ENCODE peak calls at places on chromosomes 1 and 21, in nine cellular contexts. One of them, this sample, is unnamed.

GRCh38 chr1:16167331-16168143 is 11.7 kb upstream of the EPHA2 start:
- DNase-seq in heart right ventricle: no peak
- DNase-seq in naive thymus-derived CD4-positive, alpha-beta T cell: peak; percentile 75
- DNase-seq in OCI-LY7: peak; percentile 73
- DNase-seq in HL-60: no peak
- DNase-seq in right cardiac atrium: peak; percentile 79
- DNase-seq in RWPE1: no peak
- DNase-seq in left ventricle myocardium inferior: no peak
- DNase-seq in mesendoderm: peak; percentile 99
- DNase-seq in this sample: no peak

GRCh38 chr1:21574464-21575151 is 65.4 kb downstream of the ALPL start:
- DNase-seq in OCI-LY7: no peak
- DNase-seq in right cardiac atrium: peak; percentile 91
- DNase-seq in HL-60: no peak
- DNase-seq in RWPE1: no peak
- DNase-seq in left ventricle myocardium inferior: peak; percentile 77
- DNase-seq in mesendoderm: peak; percentile 77
- DNase-seq in naive thymus-derived CD4-positive, alpha-beta T cell: no peak
- DNase-seq in heart right ventricle: peak; percentile 84
- DNase-seq in this sample: no peak

GRCh38 chr1:30451532-30452125 is 271.8 kb downstream of the MATN1 start:
- DNase-seq in HL-60: no peak
- DNase-seq in mesendoderm: no peak
- DNase-seq in RWPE1: no peak
- DNase-seq in naive thymus-derived CD4-positive, alpha-beta T cell: no peak
- DNase-seq in right cardiac atrium: no peak
- DNase-seq in OCI-LY7: no peak
- DNase-seq in left ventricle myocardium inferior: no peak
- DNase-seq in heart right ventricle: no peak
- DNase-seq in this sample: no peak

GRCh38 chr1:84350550-84350949 is 47.7 kb upstream of the DNASE2B start:
- DNase-seq in left ventricle myocardium inferior: no peak
- DNase-seq in RWPE1: no peak
- DNase-seq in heart right ventricle: no peak
- DNase-seq in right cardiac atrium: no peak
- DNase-seq in naive thymus-derived CD4-positive, alpha-beta T cell: no peak
- DNase-seq in OCI-LY7: no peak
- DNase-seq in HL-60: no peak
- DNase-seq in mesendoderm: no peak
- DNase-seq in this sample: no peak

GRCh38 chr1:62037274-62037673 is 157.4 kb upstream of the L1TD1 start:
- DNase-seq in RWPE1: no peak
- DNase-seq in mesendoderm: no peak
- DNase-seq in left ventricle myocardium inferior: no peak
- DNase-seq in HL-60: no peak
- DNase-seq in naive thymus-derived CD4-positive, alpha-beta T cell: no peak
- DNase-seq in heart right ventricle: no peak
- DNase-seq in OCI-LY7: no peak
- DNase-seq in right cardiac atrium: no peak
- DNase-seq in this sample: no peak

GRCh38 chr1:215114154-215114933 is 31.8 kb downstream of the KCNK2 start:
- DNase-seq in right cardiac atrium: no peak
- DNase-seq in HL-60: no peak
- DNase-seq in naive thymus-derived CD4-positive, alpha-beta T cell: no peak
- DNase-seq in heart right ventricle: no peak
- DNase-seq in left ventricle myocardium inferior: no peak
- DNase-seq in mesendoderm: no peak
- DNase-seq in RWPE1: peak; percentile 70
- DNase-seq in OCI-LY7: no peak
- DNase-seq in this sample: no peak

GRCh38 chr21:42672699-42673458 is 19.5 kb downstream of the PDE9A start:
- DNase-seq in left ventricle myocardium inferior: no peak
- DNase-seq in OCI-LY7: no peak
- DNase-seq in RWPE1: peak; percentile 74
- DNase-seq in naive thymus-derived CD4-positive, alpha-beta T cell: no peak
- DNase-seq in mesendoderm: peak; percentile 47
- DNase-seq in HL-60: no peak
- DNase-seq in heart right ventricle: no peak
- DNase-seq in right cardiac atrium: no peak
- DNase-seq in this sample: no peak

GRCh38 chr1:213683529-213683928 is 304.2 kb upstream of the PROX1 start:
- DNase-seq in OCI-LY7: no peak
- DNase-seq in RWPE1: no peak
- DNase-seq in left ventricle myocardium inferior: no peak
- DNase-seq in naive thymus-derived CD4-positive, alpha-beta T cell: no peak
- DNase-seq in HL-60: no peak
- DNase-seq in right cardiac atrium: no peak
- DNase-seq in mesendoderm: no peak
- DNase-seq in heart right ventricle: no peak
- DNase-seq in this sample: no peak

GRCh38 chr1:230099435-230099834 is 32.4 kb downstream of the GALNT2 start:
- DNase-seq in heart right ventricle: no peak
- DNase-seq in left ventricle myocardium inferior: no peak
- DNase-seq in mesendoderm: no peak
- DNase-seq in HL-60: no peak
- DNase-seq in right cardiac atrium: no peak
- DNase-seq in naive thymus-derived CD4-positive, alpha-beta T cell: no peak
- DNase-seq in OCI-LY7: no peak
- DNase-seq in RWPE1: no peak
- DNase-seq in this sample: no peak

GRCh38 chr1:242467556-242468145 is 56.8 kb downstream of the PLD5 start:
- DNase-seq in heart right ventricle: peak; percentile 48
- DNase-seq in mesendoderm: peak; percentile 71
- DNase-seq in naive thymus-derived CD4-positive, alpha-beta T cell: peak; percentile 2
- DNase-seq in RWPE1: peak; percentile 57
- DNase-seq in OCI-LY7: peak; percentile 30
- DNase-seq in left ventricle myocardium inferior: peak; percentile 21
- DNase-seq in right cardiac atrium: peak; percentile 70
- DNase-seq in HL-60: peak; percentile 8
- DNase-seq in this sample: peak; percentile 84

GRCh38 chr1:92721886-92722285 is 63.0 kb downstream of the EVI5 start:
- DNase-seq in naive thymus-derived CD4-positive, alpha-beta T cell: no peak
- DNase-seq in mesendoderm: no peak
- DNase-seq in right cardiac atrium: no peak
- DNase-seq in heart right ventricle: no peak
- DNase-seq in left ventricle myocardium inferior: no peak
- DNase-seq in HL-60: no peak
- DNase-seq in OCI-LY7: no peak
- DNase-seq in RWPE1: no peak
- DNase-seq in this sample: no peak

GRCh38 chr21:30340714-30341573 is 3.5 kb upstream of the KRTAP27-1 start:
- DNase-seq in OCI-LY7: peak; percentile 30
- DNase-seq in left ventricle myocardium inferior: no peak
- DNase-seq in mesendoderm: peak; percentile 59
- DNase-seq in naive thymus-derived CD4-positive, alpha-beta T cell: peak; percentile 5
- DNase-seq in HL-60: no peak
- DNase-seq in right cardiac atrium: peak; percentile 64
- DNase-seq in RWPE1: peak; percentile 56
- DNase-seq in heart right ventricle: peak; percentile 20
- DNase-seq in this sample: no peak

GRCh38 chr21:15815285-15815684 is 85.5 kb downstream of the USP25 start:
- DNase-seq in HL-60: no peak
- DNase-seq in OCI-LY7: no peak
- DNase-seq in naive thymus-derived CD4-positive, alpha-beta T cell: no peak
- DNase-seq in RWPE1: no peak
- DNase-seq in right cardiac atrium: no peak
- DNase-seq in left ventricle myocardium inferior: no peak
- DNase-seq in mesendoderm: peak; percentile 10
- DNase-seq in heart right ventricle: no peak
- DNase-seq in this sample: no peak

GRCh38 chr1:28775121-28775942 is 36.6 kb upstream of the OPRD1 start:
- DNase-seq in mesendoderm: peak; percentile 32
- DNase-seq in heart right ventricle: peak; percentile 77
- DNase-seq in RWPE1: peak; percentile 78
- DNase-seq in naive thymus-derived CD4-positive, alpha-beta T cell: peak; percentile 69
- DNase-seq in left ventricle myocardium inferior: peak; percentile 80
- DNase-seq in right cardiac atrium: peak; percentile 94
- DNase-seq in HL-60: peak; percentile 86
- DNase-seq in OCI-LY7: no peak
- DNase-seq in this sample: peak; percentile 56

GRCh38 chr1:229231754-229232119 is 39.2 kb upstream of the RAB4A start:
- DNase-seq in naive thymus-derived CD4-positive, alpha-beta T cell: no peak
- DNase-seq in HL-60: no peak
- DNase-seq in heart right ventricle: no peak
- DNase-seq in OCI-LY7: no peak
- DNase-seq in RWPE1: no peak
- DNase-seq in right cardiac atrium: peak; percentile 61
- DNase-seq in mesendoderm: no peak
- DNase-seq in left ventricle myocardium inferior: no peak
- DNase-seq in this sample: no peak

GRCh38 chr1:201332021-201332420 is 45.5 kb downstream of the TNNT2 start:
- DNase-seq in left ventricle myocardium inferior: no peak
- DNase-seq in HL-60: no peak
- DNase-seq in OCI-LY7: no peak
- DNase-seq in RWPE1: no peak
- DNase-seq in heart right ventricle: no peak
- DNase-seq in right cardiac atrium: no peak
- DNase-seq in naive thymus-derived CD4-positive, alpha-beta T cell: no peak
- DNase-seq in mesendoderm: no peak
- DNase-seq in this sample: no peak

GRCh38 chr1:232473319-232473718 is 156.6 kb downstream of the SIPA1L2 start:
- DNase-seq in RWPE1: no peak
- DNase-seq in left ventricle myocardium inferior: no peak
- DNase-seq in mesendoderm: peak; percentile 58
- DNase-seq in right cardiac atrium: peak; percentile 48
- DNase-seq in HL-60: no peak
- DNase-seq in naive thymus-derived CD4-positive, alpha-beta T cell: no peak
- DNase-seq in OCI-LY7: no peak
- DNase-seq in heart right ventricle: no peak
- DNase-seq in this sample: no peak
- H3K27ac ChIP-seq in RWPE1: no peak overlapping the region
- H3K27ac ChIP-seq in left ventricle myocardium inferior: no peak overlapping the region
- H3K27ac ChIP-seq in mesendoderm: no peak overlapping the region
- H3K27ac ChIP-seq in right cardiac atrium: peak overlapping the region; percentile 8
- H3K27ac ChIP-seq in HL-60: no peak overlapping the region
- H3K27ac ChIP-seq in naive thymus-derived CD4-positive, alpha-beta T cell: no peak overlapping the region
- H3K27ac ChIP-seq in OCI-LY7: no peak overlapping the region
- H3K27ac ChIP-seq in heart right ventricle: peak overlapping the region; percentile 22
- H3K27ac ChIP-seq in this sample: peak overlapping the region; percentile 37

DNA sequence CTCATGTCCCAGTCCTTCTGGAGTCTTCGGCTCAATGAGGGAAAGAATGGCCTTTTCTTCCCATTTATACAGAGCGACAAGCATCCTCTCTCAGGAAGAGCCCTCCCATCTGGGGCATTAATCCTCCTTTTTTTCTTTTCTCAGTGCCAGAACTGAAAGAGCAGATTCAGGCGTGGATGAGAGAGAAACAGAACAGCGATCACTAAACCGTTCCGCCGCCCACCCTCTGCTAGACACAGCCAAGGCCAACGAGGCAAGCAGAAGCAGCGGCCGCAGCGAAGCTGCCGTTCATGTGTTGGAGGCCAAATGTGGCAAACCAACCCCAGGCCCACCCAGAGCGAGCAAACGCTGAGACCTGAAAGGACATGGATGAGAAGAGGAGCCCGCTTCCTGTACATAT is 30.6 kb upstream of the KIF1B start:
- DNase-seq in left ventricle myocardium inferior: no peak
- DNase-seq in heart right ventricle: no peak
- DNase-seq in mesendoderm: no peak
- DNase-seq in RWPE1: no peak
- DNase-seq in HL-60: no peak
- DNase-seq in naive thymus-derived CD4-positive, alpha-beta T cell: no peak
- DNase-seq in right cardiac atrium: no peak
- DNase-seq in OCI-LY7: no peak
- DNase-seq in this sample: peak; percentile 38
- H3K27ac ChIP-seq in left ventricle myocardium inferior: no peak overlapping the region
- H3K27ac ChIP-seq in heart right ventricle: no peak overlapping the region
- H3K27ac ChIP-seq in mesendoderm: peak overlapping the region; percentile 57
- H3K27ac ChIP-seq in RWPE1: no peak overlapping the region
- H3K27ac ChIP-seq in HL-60: no peak overlapping the region
- H3K27ac ChIP-seq in naive thymus-derived CD4-positive, alpha-beta T cell: no peak overlapping the region
- H3K27ac ChIP-seq in right cardiac atrium: no peak overlapping the region
- H3K27ac ChIP-seq in OCI-LY7: no peak overlapping the region
- H3K27ac ChIP-seq in this sample: peak overlapping the region; percentile 92

GRCh38 chr1:234381699-234382555 is 8.7 kb downstream of the COA6 start:
- DNase-seq in OCI-LY7: no peak
- DNase-seq in naive thymus-derived CD4-positive, alpha-beta T cell: no peak
- DNase-seq in heart right ventricle: no peak
- DNase-seq in right cardiac atrium: no peak
- DNase-seq in HL-60: no peak
- DNase-seq in RWPE1: no peak
- DNase-seq in left ventricle myocardium inferior: no peak
- DNase-seq in mesendoderm: no peak
- DNase-seq in this sample: no peak

GRCh38 chr1:234388094-234388493 is 14.8 kb downstream of the COA6 start:
- DNase-seq in mesendoderm: no peak
- DNase-seq in HL-60: no peak
- DNase-seq in left ventricle myocardium inferior: no peak
- DNase-seq in OCI-LY7: no peak
- DNase-seq in right cardiac atrium: no peak
- DNase-seq in RWPE1: no peak
- DNase-seq in heart right ventricle: no peak
- DNase-seq in naive thymus-derived CD4-positive, alpha-beta T cell: no peak
- DNase-seq in this sample: no peak

GRCh38 chr1:234386122-234386521 is 12.9 kb downstream of the COA6 start:
- DNase-seq in left ventricle myocardium inferior: no peak
- DNase-seq in OCI-LY7: no peak
- DNase-seq in heart right ventricle: no peak
- DNase-seq in HL-60: no peak
- DNase-seq in naive thymus-derived CD4-positive, alpha-beta T cell: no peak
- DNase-seq in right cardiac atrium: no peak
- DNase-seq in RWPE1: no peak
- DNase-seq in mesendoderm: no peak
- DNase-seq in this sample: no peak
- H3K27ac ChIP-seq in left ventricle myocardium inferior: no peak overlapping the region
- H3K27ac ChIP-seq in OCI-LY7: no peak overlapping the region
- H3K27ac ChIP-seq in heart right ventricle: no peak overlapping the region
- H3K27ac ChIP-seq in HL-60: no peak overlapping the region
- H3K27ac ChIP-seq in naive thymus-derived CD4-positive, alpha-beta T cell: no peak overlapping the region
- H3K27ac ChIP-seq in right cardiac atrium: no peak overlapping the region
- H3K27ac ChIP-seq in RWPE1: no peak overlapping the region
- H3K27ac ChIP-seq in mesendoderm: no peak overlapping the region
- H3K27ac ChIP-seq in this sample: no peak overlapping the region

GRCh38 chr21:28617300-28617699 is 375.4 kb downstream of the LTN1 start:
- DNase-seq in right cardiac atrium: no peak
- DNase-seq in naive thymus-derived CD4-positive, alpha-beta T cell: no peak
- DNase-seq in mesendoderm: peak; percentile 43
- DNase-seq in RWPE1: no peak
- DNase-seq in HL-60: no peak
- DNase-seq in OCI-LY7: no peak
- DNase-seq in left ventricle myocardium inferior: no peak
- DNase-seq in heart right ventricle: no peak
- DNase-seq in this sample: no peak
- H3K27ac ChIP-seq in right cardiac atrium: no peak overlapping the region
- H3K27ac ChIP-seq in naive thymus-derived CD4-positive, alpha-beta T cell: no peak overlapping the region
- H3K27ac ChIP-seq in mesendoderm: no peak overlapping the region
- H3K27ac ChIP-seq in RWPE1: no peak overlapping the region
- H3K27ac ChIP-seq in HL-60: no peak overlapping the region
- H3K27ac ChIP-seq in OCI-LY7: no peak overlapping the region
- H3K27ac ChIP-seq in left ventricle myocardium inferior: no peak overlapping the region
- H3K27ac ChIP-seq in heart right ventricle: no peak overlapping the region
- H3K27ac ChIP-seq in this sample: no peak overlapping the region

This sample was measured in dorsolateral prefrontal cortex.